ENCODE peak calls at places on chromosome 18, in nine cellular contexts. P is GM12892, S is H1, E is stomach, W is spleen, C is sigmoid colon, K is HCT116, R is GM23338, Q is breast epithelium. A is an unnamed sample.

GRCh38 chr18:5251117-5251516 is 44.4 kb downstream of the ZBTB14 start:
- DNase-seq in R (no peak), K (no peak), S (no peak), P (no peak), E (no peak), Q (no peak), C (no peak), W (no peak), A (no peak)

GRCh38 chr18:33231474-33232317 is 208.8 kb downstream of the CCDC178 start:
- DNase-seq in P (no peak), K (peak), R (peak), E (peak), Q (peak), S (peak), C (peak), W (no peak), A (no peak)

GRCh38 chr18:40494603-40495002 is 1460.4 kb upstream of the PIK3C3 start:
- DNase-seq in W (no peak), K (no peak), R (no peak), E (no peak), Q (no peak), P (no peak), C (no peak), S (no peak), A (no peak)

GRCh38 chr18:50193796-50194622 is 938 bp downstream of the MYO5B start:
- DNase-seq in E (peak), W (no peak), R (peak), K (no peak), C (no peak), Q (peak), S (no peak), P (no peak), A (no peak)

GRCh38 chr18:61606068-61606660 is 272.9 kb downstream of the CDH20 start:
- DNase-seq in Q (no peak), S (no peak), W (no peak), K (no peak), R (peak), P (no peak), C (no peak), E (no peak), A (no peak)

GRCh38 chr18:48227206-48227605 is 182.0 kb downstream of the ZBTB7C start:
- DNase-seq in P (no peak), E (no peak), S (no peak), R (no peak), W (no peak), C (no peak), Q (no peak), K (no peak), A (no peak)

GRCh38 chr18:66548747-66549146 is 55.1 kb downstream of the CDH19 start:
- DNase-seq in E (no peak), Q (no peak), K (no peak), W (no peak), S (no peak), R (peak), P (no peak), C (no peak), A (no peak)

GRCh38 chr18:67731853-67732252 is 215.3 kb upstream of the DSEL start:
- DNase-seq in P (no peak), E (no peak), Q (no peak), S (no peak), W (no peak), R (no peak), K (no peak), C (no peak), A (no peak)

GRCh38 chr18:61589724-61590065 is 256.5 kb downstream of the CDH20 start:
- DNase-seq in Q (no peak), W (no peak), C (no peak), K (no peak), R (no peak), S (no peak), P (no peak), E (no peak), A (no peak)

GRCh38 chr18:63817441-63818051 is 42.3 kb downstream of the SERPINB7 start:
- DNase-seq in Q (no peak), E (no peak), R (no peak), K (no peak), C (no peak), W (no peak), S (no peak), P (no peak), A (no peak)

GRCh38 chr18:33404244-33404873 is 36.2 kb downstream of the CCDC178 start:
- DNase-seq in W (no peak), K (no peak), C (no peak), P (no peak), E (no peak), R (peak), Q (no peak), S (no peak), A (no peak)

GRCh38 chr18:13661779-13662271 is 64.5 kb downstream of the FAM210A start:
- DNase-seq in R (no peak), W (no peak), E (no peak), Q (no peak), S (no peak), C (no peak), P (no peak), K (no peak), A (no peak)

GRCh38 chr18:57430166-57430958 is 4.8 kb upstream of the ONECUT2 start:
- DNase-seq in S (no peak), E (no peak), Q (no peak), C (no peak), W (no peak), P (no peak), R (peak), K (no peak), A (no peak)

GRCh38 chr18:46407471-46408166 is 249.4 kb downstream of the LOXHD1 start:
- DNase-seq in C (peak), W (no peak), K (no peak), P (no peak), E (no peak), S (no peak), Q (no peak), R (no peak), A (no peak)

GRCh38 chr18:68489018-68489792 is 225.7 kb downstream of the TMX3 start:
- DNase-seq in E (no peak), C (no peak), P (no peak), S (peak), K (no peak), R (peak), W (no peak), Q (no peak), A (no peak)

GRCh38 chr18:59605633-59606192 is 91.5 kb downstream of the CCBE1 start:
- DNase-seq in Q (no peak), P (no peak), E (no peak), W (no peak), S (no peak), K (no peak), C (no peak), R (no peak), A (no peak)

GRCh38 chr18:55651236-55651635 is 63.2 kb upstream of the TCF4 start:
- DNase-seq in R (no peak), S (no peak), K (no peak), P (no peak), C (no peak), W (no peak), Q (no peak), E (no peak), A (no peak)

GRCh38 chr18:48393776-48394175 is 15.4 kb downstream of the ZBTB7C start:
- DNase-seq in R (no peak), P (no peak), W (no peak), S (no peak), Q (no peak), E (no peak), C (no peak), K (no peak), A (peak)

GRCh38 chr18:59570101-59570875 is 126.9 kb downstream of the CCBE1 start:
- DNase-seq in S (no peak), Q (no peak), R (no peak), P (no peak), K (no peak), C (no peak), E (no peak), W (no peak), A (no peak)

GRCh38 chr18:79872423-79872822 is 74.7 kb downstream of the KCNG2 start:
- DNase-seq in R (no peak), P (no peak), S (no peak), C (no peak), Q (no peak), E (no peak), W (peak), K (no peak), A (peak)

GRCh38 chr18:28771849-28772248 is 594.9 kb upstream of the CDH2 start:
- DNase-seq in C (no peak), K (no peak), R (no peak), Q (no peak), S (no peak), W (no peak), P (no peak), E (no peak), A (no peak)

GRCh38 chr18:34709104-34709503 is 994 bp upstream of the DTNA start:
- DNase-seq in C (peak), R (no peak), Q (no peak), W (no peak), P (no peak), S (no peak), E (no peak), K (no peak), A (no peak)

GRCh38 chr18:9642799-9643445 is 28.6 kb upstream of the PPP4R1 start:
- DNase-seq in R (peak), Q (no peak), C (no peak), E (no peak), S (no peak), W (no peak), K (no peak), P (no peak), A (no peak)

GRCh38 chr18:8493141-8493540 is 116.1 kb upstream of the RAB12 start:
- DNase-seq in W (no peak), E (no peak), Q (peak), C (peak), P (no peak), S (no peak), K (no peak), R (no peak), A (peak)
- TF ChIP-seq POLR2AphosphoS5 in W (no peak), E (no peak), Q (no peak), C (no peak), P (no peak), S (no peak), K (no peak), R (no peak), A (no peak)

DNA sequence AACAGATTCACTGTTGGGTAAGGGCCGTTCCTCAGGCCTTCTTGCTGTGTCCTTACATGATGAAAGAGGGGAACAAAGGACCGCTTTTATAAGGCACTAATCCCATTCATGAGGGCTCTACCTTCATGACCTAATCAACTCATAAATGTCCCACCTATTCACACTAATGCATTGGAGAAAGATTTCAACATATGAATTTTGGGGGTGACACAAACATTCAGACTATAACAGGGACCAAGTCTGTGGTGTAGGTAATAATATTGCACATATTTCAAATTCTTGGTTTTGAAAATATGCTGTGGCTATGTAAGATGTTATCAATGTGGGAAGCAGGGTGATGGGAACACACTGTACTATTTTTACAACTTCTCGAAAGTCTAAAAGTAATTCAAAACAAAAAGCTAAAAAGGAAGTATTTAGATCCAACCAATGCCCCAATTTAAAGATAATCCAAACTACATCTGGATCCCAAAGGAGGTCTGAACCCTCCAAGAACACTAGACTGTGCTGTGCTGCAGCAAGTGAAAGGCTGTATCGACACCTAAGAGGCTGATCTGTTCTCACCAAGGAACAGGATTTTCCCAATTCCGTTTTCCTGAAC is 82.4 kb upstream of the TGIF1 start:
- DNase-seq in Q (no peak), P (no peak), E (no peak), S (no peak), K (no peak), C (no peak), W (no peak), R (no peak), A (no peak)
- TF ChIP-seq POLR2AphosphoS5 in Q (no peak), P (no peak), E (no peak), S (no peak), K (no peak), C (no peak), W (no peak), R (no peak), A (no peak)

GRCh38 chr18:12595571-12596255 is 62.2 kb downstream of the SPIRE1 start:
- DNase-seq in R (no peak), Q (no peak), S (no peak), C (no peak), E (no peak), P (no peak), K (no peak), W (no peak), A (no peak)

GRCh38 chr18:12598181-12598921 is 59.6 kb downstream of the SPIRE1 start:
- DNase-seq in K (no peak), Q (no peak), E (no peak), W (no peak), R (peak), P (no peak), S (no peak), C (no peak), A (no peak)

GRCh38 chr18:12597775-12598174 is 60.1 kb downstream of the SPIRE1 start:
- DNase-seq in E (no peak), K (peak), W (no peak), Q (no peak), S (no peak), R (no peak), P (no peak), C (no peak), A (no peak)

GRCh38 chr18:12599543-12599942 is 58.4 kb downstream of the SPIRE1 start:
- DNase-seq in E (no peak), C (no peak), S (no peak), K (peak), W (no peak), Q (no peak), P (no peak), R (no peak), A (no peak)

GRCh38 chr18:12599966-12600365 is 57.9 kb downstream of the SPIRE1 start:
- DNase-seq in P (no peak), W (no peak), K (no peak), Q (no peak), S (no peak), E (no peak), R (no peak), C (no peak), A (no peak)
- TF ChIP-seq POLR2AphosphoS5 in P (no peak), W (no peak), K (no peak), Q (no peak), S (no peak), E (no peak), R (no peak), C (no peak), A (no peak)

GRCh38 chr18:77067315-77068061 is 65.1 kb downstream of the MBP start:
- DNase-seq in R (no peak), W (peak), C (peak), S (no peak), P (no peak), E (peak), Q (no peak), K (peak), A (no peak)
- TF ChIP-seq POLR2AphosphoS5 in R (no peak), W (peak), C (peak), S (no peak), P (no peak), E (peak), Q (no peak), K (peak), A (peak)

GRCh38 chr18:23994361-23994902 is 20.1 kb upstream of the TTC39C start:
- DNase-seq in W (no peak), P (no peak), E (no peak), R (peak), K (peak), C (peak), S (no peak), Q (no peak), A (no peak)
- TF ChIP-seq POLR2AphosphoS5 in W (no peak), P (peak), E (peak), R (no peak), K (no peak), C (no peak), S (no peak), Q (peak), A (peak)

GRCh38 chr18:76339246-76339620 is 155.8 kb downstream of the ZNF516 start:
- DNase-seq in K (no peak), R (no peak), Q (no peak), E (no peak), C (no peak), W (no peak), P (no peak), S (no peak), A (no peak)
- TF ChIP-seq POLR2AphosphoS5 in K (no peak), R (no peak), Q (no peak), E (no peak), C (no peak), W (no peak), P (no peak), S (no peak), A (no peak)

GRCh38 chr18:75130591-75131274 is 78.2 kb downstream of the PTGR3 start:
- DNase-seq in K (no peak), R (no peak), Q (no peak), C (no peak), S (no peak), E (no peak), P (no peak), W (peak), A (peak)

GRCh38 chr18:75132931-75133525 is 75.9 kb downstream of the PTGR3 start:
- DNase-seq in P (no peak), C (no peak), W (peak), E (no peak), R (no peak), K (no peak), S (no peak), Q (no peak), A (peak)

GRCh38 chr18:75131455-75132000 is 77.4 kb downstream of the PTGR3 start:
- DNase-seq in P (no peak), Q (no peak), S (no peak), E (no peak), C (no peak), W (peak), R (no peak), K (no peak), A (peak)

GRCh38 chr18:75132471-75132870 is 76.5 kb downstream of the PTGR3 start:
- DNase-seq in Q (no peak), K (no peak), W (peak), P (no peak), C (no peak), R (no peak), S (no peak), E (no peak), A (peak)

DNA sequence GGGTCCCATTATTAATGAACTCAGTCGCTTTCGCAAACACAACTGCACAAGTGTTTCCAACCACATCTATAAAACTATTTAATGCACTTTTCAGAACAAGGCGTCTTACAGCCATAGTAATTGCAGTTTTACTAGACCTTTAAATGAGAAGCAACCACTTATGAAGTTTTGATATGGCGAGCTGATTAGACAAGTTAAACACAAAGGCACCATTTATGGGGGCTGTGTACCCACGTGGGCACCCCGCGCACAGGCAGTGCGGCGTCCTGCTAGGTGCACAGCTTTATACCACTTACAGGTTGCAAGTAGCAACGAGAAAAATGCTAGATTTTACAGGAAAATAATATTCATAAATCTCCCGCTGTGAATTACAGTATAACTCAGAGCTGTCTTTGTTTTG is 76.9 kb downstream of the PTGR3 start:
- DNase-seq in E (no peak), Q (no peak), C (no peak), R (no peak), P (no peak), S (no peak), W (peak), K (no peak), A (peak)
- TF ChIP-seq POLR2AphosphoS5 in E (no peak), Q (no peak), C (no peak), R (no peak), P (no peak), S (no peak), W (no peak), K (no peak), A (no peak)

DNA sequence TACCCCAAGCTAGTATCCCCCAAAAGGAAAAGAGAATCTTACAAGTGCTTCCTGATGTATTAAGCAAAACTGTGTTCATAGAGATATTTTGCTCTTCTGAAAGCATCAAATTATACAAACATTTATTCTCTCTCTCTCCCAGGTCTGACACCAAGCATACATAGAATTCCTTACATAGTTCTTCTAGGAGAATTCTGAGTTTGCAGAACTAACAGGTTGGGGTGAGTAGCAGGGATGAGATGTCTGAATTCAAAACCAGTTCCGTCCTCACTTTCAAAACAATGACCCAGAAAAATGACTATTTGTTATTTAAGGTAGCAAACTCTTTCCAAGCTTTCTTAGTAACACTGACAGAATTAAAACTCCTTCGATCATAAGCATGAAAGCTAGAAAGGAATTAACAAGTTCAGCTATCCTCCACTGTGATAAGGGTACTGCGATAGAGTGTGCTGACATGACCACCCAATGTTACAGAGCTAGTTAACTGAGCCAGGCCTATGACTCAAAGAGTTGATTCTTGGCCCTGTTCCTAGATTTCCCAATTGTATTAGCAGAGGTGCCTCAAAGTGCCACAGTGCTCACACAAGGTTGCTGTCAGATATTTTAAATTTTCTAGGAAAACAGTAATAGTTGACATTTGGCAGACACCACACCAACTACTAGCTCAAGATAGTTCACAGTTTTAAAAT is 85.8 kb upstream of the SETBP1 start:
- DNase-seq in E (no peak), Q (no peak), K (no peak), C (no peak), W (no peak), R (peak), S (no peak), P (no peak), A (no peak)
- TF ChIP-seq POLR2AphosphoS5 in E (peak), Q (no peak), K (no peak), C (no peak), W (no peak), R (no peak), S (no peak), P (no peak), A (no peak)

A was measured in vagina.